ENCODE peak calls at places on chromosomes 2 and 18, in nine cellular contexts. Z is hepatocyte; W is activated CD8-positive, alpha-beta memory T cell treated with anti-CD3 and anti-CD28 coated beads for 48 hours; B is NCI-H1694 treated with DMSO at 0.1 percent for 48 hours; I is choroid plexus epithelial cell; M is Kasumi-1; J is ACHN; S is neural crest cell; R is naive thymus-derived CD8-positive, alpha-beta T cell. O is an unnamed sample.

GRCh38 chr2:230209422-230210051 is 10.2 kb downstream of the SP110 start:
- DNase-seq in Z (no peak), W (no peak), B (no peak), I (no peak), M (peak), J (no peak), S (no peak), R (no peak), O (no peak)

GRCh38 chr2:119574108-119574815 is 30.0 kb downstream of the CFAP221 start:
- DNase-seq in Z (no peak), W (no peak), B (no peak), I (no peak), M (no peak), J (no peak), S (no peak), R (no peak), O (no peak)

GRCh38 chr2:64751286-64752260 is 97.9 kb upstream of the SERTAD2 start:
- DNase-seq in Z (peak), W (peak), B (peak), I (peak), M (peak), J (peak), S (peak), R (no peak), O (peak)

GRCh38 chr2:178205853-178206516 is 11.7 kb downstream of the OSBPL6 start:
- DNase-seq in Z (no peak), W (no peak), B (no peak), I (peak), M (no peak), J (peak), S (no peak), R (no peak), O (no peak)

GRCh38 chr2:173079141-173079540 is 3.5 kb downstream of the MAP3K20 start:
- DNase-seq in Z (no peak), W (no peak), B (no peak), I (no peak), M (no peak), J (no peak), S (no peak), R (no peak), O (no peak)

GRCh38 chr2:95275601-95276243 is 1.5 kb downstream of the PROM2 start:
- DNase-seq in Z (no peak), W (no peak), B (no peak), I (no peak), M (peak), J (no peak), S (no peak), R (no peak), O (no peak)

GRCh38 chr2:30417253-30417652 is 29.8 kb upstream of the LCLAT1 start:
- DNase-seq in Z (peak), W (no peak), B (no peak), I (peak), M (no peak), J (no peak), S (no peak), R (no peak), O (no peak)

GRCh38 chr2:26474261-26474785 is 3.6 kb downstream of the OTOF start:
- DNase-seq in Z (no peak), W (no peak), B (no peak), I (no peak), M (no peak), J (no peak), S (no peak), R (no peak), O (no peak)

GRCh38 chr2:69306897-69307695 is 79.9 kb downstream of the GFPT1 start:
- DNase-seq in Z (peak), W (peak), B (peak), I (peak), M (peak), J (peak), S (peak), R (peak), O (peak)

GRCh38 chr18:54852780-54853675 is 24.8 kb downstream of the RAB27B start:
- DNase-seq in Z (no peak), W (no peak), B (no peak), I (peak), M (peak), J (no peak), S (no peak), R (no peak), O (no peak)

GRCh38 chr2:184814428-184814827 is 216.1 kb downstream of the ZNF804A start:
- DNase-seq in Z (no peak), W (no peak), B (no peak), I (no peak), M (no peak), J (no peak), S (no peak), R (no peak), O (no peak)

GRCh38 chr2:113058998-113059960 is at the start of gene IL36RN:
- DNase-seq in Z (peak), W (no peak), B (no peak), I (no peak), M (no peak), J (no peak), S (no peak), R (no peak), O (no peak)

GRCh38 chr2:99643824-99644787 is 154.3 kb upstream of the REV1 start:
- DNase-seq in Z (no peak), W (no peak), B (peak), I (peak), M (no peak), J (no peak), S (no peak), R (no peak), O (no peak)

GRCh38 chr2:24200799-24201198 is 25.9 kb downstream of the FAM228A start:
- DNase-seq in Z (no peak), W (no peak), B (no peak), I (no peak), M (no peak), J (no peak), S (no peak), R (no peak), O (no peak)

GRCh38 chr2:233267516-233268245 is 16.2 kb downstream of the ATG16L1 start:
- DNase-seq in Z (no peak), W (peak), B (no peak), I (no peak), M (no peak), J (no peak), S (no peak), R (peak), O (no peak)

GRCh38 chr18:36942264-36942663 is 113.3 kb downstream of the KIAA1328 start:
- DNase-seq in Z (peak), W (no peak), B (peak), I (peak), M (peak), J (peak), S (no peak), R (peak), O (peak)

GRCh38 chr18:10454800-10455550 is 540 bp downstream of the APCDD1 start:
- DNase-seq in Z (peak), W (no peak), B (no peak), I (no peak), M (no peak), J (no peak), S (peak), R (no peak), O (peak)

GRCh38 chr2:158797963-158798700 is 3.0 kb downstream of the DAPL1 start:
- DNase-seq in Z (no peak), W (no peak), B (peak), I (no peak), M (no peak), J (no peak), S (no peak), R (no peak), O (no peak)

GRCh38 chr18:54280206-54280550 is 10.9 kb downstream of the POLI start:
- DNase-seq in Z (no peak), W (no peak), B (no peak), I (no peak), M (no peak), J (no peak), S (no peak), R (no peak), O (no peak)

GRCh38 chr2:229044581-229044980 is 226.5 kb downstream of the PID1 start:
- DNase-seq in Z (no peak), W (no peak), B (no peak), I (peak), M (no peak), J (no peak), S (no peak), R (no peak), O (no peak)

GRCh38 chr2:122656403-122656802 is 901.0 kb downstream of the TSN start:
- DNase-seq in Z (no peak), W (no peak), B (no peak), I (no peak), M (no peak), J (no peak), S (no peak), R (no peak), O (no peak)

GRCh38 chr2:232901711-232902578 is 31.9 kb downstream of the SNORC start:
- DNase-seq in Z (peak), W (no peak), B (no peak), I (peak), M (peak), J (peak), S (no peak), R (no peak), O (peak)

GRCh38 chr2:220946552-220946951 is 625.6 kb downstream of the EPHA4 start:
- DNase-seq in Z (no peak), W (no peak), B (no peak), I (no peak), M (no peak), J (no peak), S (no peak), R (no peak), O (no peak)

GRCh38 chr2:183348492-183348891 is 224.2 kb downstream of the NUP35 start:
- DNase-seq in Z (no peak), W (no peak), B (no peak), I (no peak), M (no peak), J (no peak), S (no peak), R (no peak), O (no peak)

GRCh38 chr2:108139521-108139920 is 100.2 kb upstream of the SULT1C3 start:
- DNase-seq in Z (peak), W (no peak), B (no peak), I (peak), M (peak), J (peak), S (no peak), R (no peak), O (peak)

GRCh38 chr2:112187805-112188596 is 49.8 kb downstream of the FBLN7 start:
- DNase-seq in Z (no peak), W (peak), B (no peak), I (peak), M (no peak), J (no peak), S (no peak), R (peak), O (no peak)

GRCh38 chr2:10537522-10538195 is 89.5 kb upstream of the ODC1 start:
- DNase-seq in Z (no peak), W (no peak), B (no peak), I (no peak), M (no peak), J (no peak), S (no peak), R (peak), O (no peak)

GRCh38 chr2:64799592-64800252 is 146.0 kb upstream of the SERTAD2 start:
- DNase-seq in Z (no peak), W (no peak), B (no peak), I (no peak), M (no peak), J (no peak), S (no peak), R (no peak), O (peak)

GRCh38 chr2:147843421-147843863 is 1.4 kb upstream of the ACVR2A start:
- DNase-seq in Z (no peak), W (no peak), B (no peak), I (no peak), M (no peak), J (no peak), S (no peak), R (no peak), O (no peak)

O was measured in LoVo.